ENCODE peak calls at places on chromosomes 12 and 14, in six cellular contexts. Q is pancreas, R is kidney, M is aorta, S is H1, G is SJSA1. A is an unnamed sample.

GRCh38 chr12:120412421-120412820 is 25.5 kb upstream of the COX6A1 start:
- DNase-seq in Q (no peak), R (no peak), M (no peak), S (no peak), G (no peak), A (no peak)

GRCh38 chr14:20512139-20512905 is 7.0 kb downstream of the RNASE10 start:
- DNase-seq in Q (no peak), R (no peak), M (no peak), S (no peak), G (no peak), A (no peak)

GRCh38 chr12:23502259-23502658 is 447.2 kb downstream of the SOX5 start:
- DNase-seq in Q (no peak), R (no peak), M (no peak), S (no peak), G (no peak), A (no peak)

GRCh38 chr12:66043035-66043434 is 87.5 kb downstream of the LLPH start:
- DNase-seq in Q (no peak), R (no peak), M (no peak), S (no peak), G (no peak), A (no peak)

GRCh38 chr14:25909361-25909760 is 688.5 kb downstream of the NOVA1 start:
- DNase-seq in Q (no peak), R (no peak), M (no peak), S (no peak), G (no peak), A (no peak)

GRCh38 chr12:12788675-12789368 is 3.4 kb downstream of the APOLD1 start:
- DNase-seq in Q (peak), R (no peak), M (no peak), S (peak), G (peak), A (peak)

GRCh38 chr14:29462772-29463171 is 464.9 kb downstream of the PRKD1 start:
- DNase-seq in Q (no peak), R (no peak), M (no peak), S (no peak), G (no peak), A (no peak)

GRCh38 chr14:78170203-78170602 is at the start of gene NRXN3:
- DNase-seq in Q (no peak), R (no peak), M (no peak), S (peak), G (peak), A (no peak)

GRCh38 chr12:10667581-10667980 is 6.3 kb downstream of the STYK1 start:
- DNase-seq in Q (no peak), R (no peak), M (no peak), S (no peak), G (no peak), A (no peak)

GRCh38 chr12:48927261-48927660 is 2.0 kb upstream of the FKBP11 start:
- DNase-seq in Q (no peak), R (no peak), M (no peak), S (no peak), G (peak), A (no peak)

GRCh38 chr14:82398313-82398712 is 864.7 kb upstream of the SEL1L start:
- DNase-seq in Q (no peak), R (no peak), M (no peak), S (no peak), G (no peak), A (no peak)

GRCh38 chr12:38138225-38139221 is 178.1 kb upstream of the ALG10B start:
- DNase-seq in Q (peak), R (peak), M (peak), S (peak), G (peak), A (peak)

GRCh38 chr14:58243790-58244555 is 670 bp upstream of the PSMA3 start:
- DNase-seq in Q (no peak), R (no peak), M (no peak), S (no peak), G (no peak), A (no peak)

GRCh38 chr12:49019435-49020317 is 1.1 kb upstream of the PRKAG1 start:
- DNase-seq in Q (no peak), R (no peak), M (no peak), S (peak), G (peak), A (no peak)

GRCh38 chr14:72747652-72748051 is 146.2 kb downstream of the DPF3 start:
- DNase-seq in Q (no peak), R (no peak), M (no peak), S (no peak), G (no peak), A (no peak)

GRCh38 chr12:78191611-78192010 is 360.9 kb downstream of the NAV3 start:
- DNase-seq in Q (no peak), R (no peak), M (no peak), S (no peak), G (no peak), A (no peak)

GRCh38 chr14:101076451-101077220 is 173.1 kb upstream of the RTL1 start:
- DNase-seq in Q (peak), R (no peak), M (peak), S (no peak), G (no peak), A (no peak)

GRCh38 chr14:104147346-104148125 is 9.1 kb downstream of the KIF26A start:
- DNase-seq in Q (no peak), R (peak), M (peak), S (peak), G (no peak), A (no peak)

GRCh38 chr12:108234155-108234554 is 105.0 kb downstream of the CMKLR1 start:
- DNase-seq in Q (no peak), R (no peak), M (no peak), S (no peak), G (no peak), A (no peak)

GRCh38 chr12:87704374-87704773 is 324.8 kb downstream of the C12orf50 start:
- DNase-seq in Q (no peak), R (no peak), M (no peak), S (no peak), G (no peak), A (no peak)

DNA sequence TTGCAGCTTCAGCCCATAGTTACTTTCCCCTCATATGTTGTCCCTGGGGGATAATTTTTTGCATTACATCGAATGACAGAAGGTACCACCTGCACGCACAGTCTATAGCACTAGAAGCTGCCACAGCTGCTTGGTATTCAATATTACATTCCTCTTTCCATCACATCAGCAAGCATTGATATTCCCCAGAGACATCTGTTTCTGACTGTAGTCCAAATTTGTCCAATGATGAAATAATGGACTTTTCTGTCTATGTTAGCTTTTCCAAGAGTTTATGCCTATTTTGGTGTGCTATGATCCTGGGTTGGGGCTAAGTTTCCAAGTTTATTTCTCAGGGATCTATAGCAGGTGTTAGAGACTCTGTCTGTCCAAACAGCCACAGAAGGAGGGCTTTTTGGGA is 335.4 kb downstream of the LRIG3 start:
- DNase-seq in Q (no peak), R (no peak), M (no peak), S (no peak), G (no peak), A (no peak)
- H3K27ac ChIP-seq in Q (no peak), R (no peak), M (no peak), S (no peak), G (no peak), A (no peak)

GRCh38 chr12:50110127-50110761 is 1.8 kb upstream of the COX14 start:
- DNase-seq in Q (peak), R (peak), M (peak), S (peak), G (no peak), A (no peak)
- H3K27ac ChIP-seq in Q (peak), R (peak), M (peak), S (no peak), G (no peak), A (peak)

DNA sequence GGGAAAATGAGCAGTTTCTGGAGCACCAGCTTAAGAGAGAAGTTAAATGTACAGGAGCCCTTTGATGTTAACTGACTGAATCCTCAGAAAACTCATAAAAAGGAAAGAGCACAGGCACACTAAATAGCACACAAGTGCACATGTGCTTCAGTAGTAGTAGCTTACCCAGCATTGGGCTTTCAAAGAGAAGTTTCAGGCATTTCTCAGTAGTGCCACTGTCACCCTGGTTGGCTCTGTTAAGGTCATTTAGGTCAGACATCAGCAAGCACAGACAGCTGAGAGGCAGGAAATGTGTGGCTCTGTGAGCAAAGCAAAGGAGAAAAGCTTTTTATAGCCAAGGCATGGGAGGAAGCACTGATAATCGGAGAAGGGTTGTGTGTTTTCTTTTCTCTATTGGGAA is 96.3 kb upstream of the HIF1A start:
- DNase-seq in Q (no peak), R (no peak), M (no peak), S (no peak), G (peak), A (no peak)
- H3K27ac ChIP-seq in Q (no peak), R (peak), M (no peak), S (no peak), G (no peak), A (no peak)

DNA sequence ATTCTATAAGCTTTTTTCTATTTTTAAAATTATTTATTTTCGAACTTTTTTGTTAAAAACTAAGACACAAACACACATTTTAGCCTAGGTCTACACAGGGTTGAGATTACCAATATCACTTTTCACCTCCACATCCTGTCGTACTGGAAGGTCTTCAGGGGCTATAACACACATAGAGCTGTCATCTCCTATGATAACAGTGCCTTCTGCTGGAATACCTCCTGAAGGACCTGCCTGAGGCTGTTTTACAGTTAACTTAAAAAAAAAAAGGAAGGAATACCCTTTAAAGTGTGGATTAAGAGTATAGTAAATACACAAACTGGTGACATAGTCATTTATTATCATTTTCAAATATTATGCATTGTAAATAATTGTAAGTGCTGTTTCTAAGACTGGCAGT is 43.0 kb downstream of the RASSF8 start:
- DNase-seq in Q (no peak), R (no peak), M (no peak), S (no peak), G (no peak), A (no peak)
- H3K27ac ChIP-seq in Q (no peak), R (no peak), M (no peak), S (no peak), G (no peak), A (no peak)

A was measured in caudate nucleus.